ENCODE peak calls at places on chromosomes 12 and 14, in six cellular contexts. One of them, this sample, is unnamed.

GRCh38 chr12:6887460-6887859 is 14.4 kb upstream of the SPSB2 start:
- DNase-seq in epithelial cell of prostate: no peak
- DNase-seq in fibroblast of pulmonary artery: no peak
- DNase-seq in amygdala: no peak
- DNase-seq in GM19239: no peak
- DNase-seq in activated naive CD4-positive, alpha-beta T cell: no peak
- DNase-seq in this sample: no peak

GRCh38 chr14:104080557-104081492 is 4.7 kb upstream of the ASPG start:
- DNase-seq in epithelial cell of prostate: no peak
- DNase-seq in fibroblast of pulmonary artery: no peak
- DNase-seq in amygdala: no peak
- DNase-seq in GM19239: no peak
- DNase-seq in activated naive CD4-positive, alpha-beta T cell: no peak
- DNase-seq in this sample: peak; percentile 0

GRCh38 chr12:124115976-124116690 is 143.1 kb downstream of the ZNF664 start:
- DNase-seq in epithelial cell of prostate: no peak
- DNase-seq in fibroblast of pulmonary artery: no peak
- DNase-seq in amygdala: no peak
- DNase-seq in GM19239: no peak
- DNase-seq in activated naive CD4-positive, alpha-beta T cell: no peak
- DNase-seq in this sample: no peak

GRCh38 chr12:92208613-92209121 is 63.0 kb upstream of the BTG1 start:
- DNase-seq in epithelial cell of prostate: peak; percentile 64
- DNase-seq in fibroblast of pulmonary artery: peak; percentile 74
- DNase-seq in amygdala: no peak
- DNase-seq in GM19239: no peak
- DNase-seq in activated naive CD4-positive, alpha-beta T cell: no peak
- DNase-seq in this sample: peak; percentile 55

GRCh38 chr12:124150176-124150575 is 144.7 kb upstream of the RFLNA start:
- DNase-seq in epithelial cell of prostate: no peak
- DNase-seq in fibroblast of pulmonary artery: no peak
- DNase-seq in amygdala: no peak
- DNase-seq in GM19239: no peak
- DNase-seq in activated naive CD4-positive, alpha-beta T cell: no peak
- DNase-seq in this sample: no peak

GRCh38 chr12:21026302-21026701 is 104.7 kb upstream of the SLCO1B1 start:
- DNase-seq in epithelial cell of prostate: no peak
- DNase-seq in fibroblast of pulmonary artery: no peak
- DNase-seq in amygdala: no peak
- DNase-seq in GM19239: no peak
- DNase-seq in activated naive CD4-positive, alpha-beta T cell: no peak
- DNase-seq in this sample: peak; percentile 10

GRCh38 chr14:63483315-63483714 is 59.9 kb downstream of the PPP2R5E start:
- DNase-seq in epithelial cell of prostate: no peak
- DNase-seq in fibroblast of pulmonary artery: no peak
- DNase-seq in amygdala: no peak
- DNase-seq in GM19239: no peak
- DNase-seq in activated naive CD4-positive, alpha-beta T cell: no peak
- DNase-seq in this sample: no peak

GRCh38 chr14:50218501-50218900 is 12.9 kb downstream of the SOS2 start:
- DNase-seq in epithelial cell of prostate: no peak
- DNase-seq in fibroblast of pulmonary artery: no peak
- DNase-seq in amygdala: no peak
- DNase-seq in GM19239: no peak
- DNase-seq in activated naive CD4-positive, alpha-beta T cell: no peak
- DNase-seq in this sample: no peak

GRCh38 chr14:97299661-97300060 is 502.5 kb downstream of the VRK1 start:
- DNase-seq in epithelial cell of prostate: no peak
- DNase-seq in fibroblast of pulmonary artery: no peak
- DNase-seq in amygdala: no peak
- DNase-seq in GM19239: no peak
- DNase-seq in activated naive CD4-positive, alpha-beta T cell: no peak
- DNase-seq in this sample: no peak

GRCh38 chr12:107864235-107864634 is 89.7 kb downstream of the ASCL4 start:
- DNase-seq in epithelial cell of prostate: no peak
- DNase-seq in fibroblast of pulmonary artery: no peak
- DNase-seq in amygdala: no peak
- DNase-seq in GM19239: no peak
- DNase-seq in activated naive CD4-positive, alpha-beta T cell: no peak
- DNase-seq in this sample: no peak

GRCh38 chr12:75587340-75588106 is 76.1 kb upstream of the KRR1 start:
- DNase-seq in epithelial cell of prostate: no peak
- DNase-seq in fibroblast of pulmonary artery: peak; percentile 15
- DNase-seq in amygdala: no peak
- DNase-seq in GM19239: no peak
- DNase-seq in activated naive CD4-positive, alpha-beta T cell: no peak
- DNase-seq in this sample: peak; percentile 23

GRCh38 chr12:108689314-108690190 is 41.8 kb downstream of the CORO1C start:
- DNase-seq in epithelial cell of prostate: no peak
- DNase-seq in fibroblast of pulmonary artery: peak; percentile 68
- DNase-seq in amygdala: no peak
- DNase-seq in GM19239: no peak
- DNase-seq in activated naive CD4-positive, alpha-beta T cell: no peak
- DNase-seq in this sample: peak; percentile 65